ENCODE peak calls at places on chromosome 13, in ten cellular contexts. J is esophagus muscularis mucosa, N is mesendoderm, F is breast epithelium, O is GM23338, C is heart left ventricle, Y is thyroid gland, R is ascending aorta, S is cardiac muscle cell, U is fibroblast of lung. Z is an unnamed sample. For H3K4me1, the result is how much of the 10 kb centered on the place peaks cover.

GRCh38 chr13:41633776-41634175 is 176.4 kb downstream of the RGCC start:
- DNase-seq in R (no peak), O (peak), S (no peak), N (no peak), U (no peak), F (no peak), Y (no peak), C (no peak), J (no peak), Z (no peak)

GRCh38 chr13:35219021-35219420 is 257.5 kb downstream of the MAB21L1 start:
- DNase-seq in F (no peak), U (no peak), R (no peak), C (no peak), S (peak), J (no peak), N (no peak), Y (no peak), O (no peak), Z (no peak)

GRCh38 chr13:22076658-22077057 is 405.8 kb downstream of the FGF9 start:
- DNase-seq in C (no peak), F (no peak), R (no peak), N (no peak), S (no peak), U (no peak), O (no peak), J (no peak), Y (no peak), Z (no peak)

GRCh38 chr13:35988648-35989081 is 142.5 kb downstream of the DCLK1 start:
- DNase-seq in J (no peak), S (peak), N (peak), C (no peak), F (no peak), U (peak), R (no peak), O (peak), Y (no peak), Z (peak)

GRCh38 chr13:112270951-112271350 is 105.2 kb upstream of the SPACA7 start:
- DNase-seq in O (no peak), J (no peak), Y (no peak), R (no peak), F (no peak), S (no peak), C (no peak), N (no peak), U (no peak), Z (no peak)

GRCh38 chr13:106471957-106472543 is 63.4 kb downstream of the EFNB2 start:
- DNase-seq in F (no peak), Y (peak), N (peak), O (peak), S (peak), R (peak), J (no peak), U (peak), C (peak), Z (peak)

GRCh38 chr13:48804836-48805601 is 151.3 kb downstream of the CYSLTR2 start:
- DNase-seq in R (no peak), N (no peak), J (peak), C (no peak), S (no peak), U (peak), F (no peak), O (no peak), Y (no peak), Z (no peak)

GRCh38 chr13:93249259-93249917 is 22.8 kb downstream of the GPC6 start:
- DNase-seq in Y (no peak), N (peak), S (peak), J (no peak), R (no peak), C (no peak), U (peak), F (no peak), O (no peak), Z (no peak)

GRCh38 chr13:97307882-97308624 is 85.9 kb downstream of the MBNL2 start:
- DNase-seq in Y (no peak), J (no peak), C (no peak), S (peak), N (peak), R (no peak), O (peak), F (peak), U (peak), Z (no peak)

GRCh38 chr13:50358221-50358620 is 343.0 kb downstream of the KCNRG start:
- DNase-seq in S (no peak), F (no peak), C (no peak), R (no peak), Y (no peak), J (peak), N (no peak), U (peak), O (no peak), Z (no peak)

GRCh38 chr13:62697702-62698101 is 1282.1 kb upstream of the PCDH20 start:
- DNase-seq in F (no peak), J (no peak), C (no peak), S (no peak), U (no peak), R (no peak), N (no peak), O (no peak), Y (no peak), Z (no peak)

GRCh38 chr13:33639158-33639557 is 178.8 kb upstream of the RFC3 start:
- DNase-seq in O (no peak), F (no peak), J (no peak), U (peak), S (peak), N (no peak), C (peak), Y (no peak), R (no peak), Z (peak)

GRCh38 chr13:99415851-99416331 is 85.4 kb upstream of the TM9SF2 start:
- DNase-seq in F (no peak), O (no peak), R (no peak), S (no peak), J (no peak), N (no peak), U (no peak), Y (no peak), C (no peak), Z (no peak)

GRCh38 chr13:88144580-88144979 is 473.4 kb downstream of the SLITRK5 start:
- DNase-seq in O (peak), N (no peak), R (no peak), F (no peak), C (no peak), Y (no peak), J (no peak), U (no peak), S (no peak), Z (no peak)

GRCh38 chr13:98450495-98451167 is 126.3 kb downstream of the STK24 start:
- DNase-seq in O (peak), U (peak), J (no peak), R (no peak), N (peak), F (no peak), C (peak), Y (peak), S (no peak), Z (no peak)

GRCh38 chr13:105345116-105345515 is 1190.3 kb downstream of the EFNB2 start:
- DNase-seq in N (no peak), J (no peak), R (no peak), S (no peak), U (no peak), F (no peak), O (no peak), Y (no peak), C (no peak), Z (no peak)

GRCh38 chr13:20442798-20443381 is 82.8 kb downstream of the CRYL1 start:
- DNase-seq in C (no peak), N (no peak), Y (peak), J (peak), F (no peak), S (no peak), U (no peak), O (no peak), R (no peak), Z (no peak)

GRCh38 chr13:43107780-43108179 is 84.4 kb downstream of the DNAJC15 start:
- DNase-seq in O (no peak), Y (no peak), N (no peak), S (no peak), F (no peak), C (no peak), J (no peak), R (no peak), U (no peak), Z (no peak)

GRCh38 chr13:38685974-38686571 is 804 bp upstream of the FREM2 start:
- DNase-seq in J (no peak), U (peak), O (peak), F (no peak), R (no peak), C (no peak), N (peak), S (peak), Y (peak), Z (no peak)

GRCh38 chr13:23609414-23610186 is 39.4 kb downstream of the TNFRSF19 start:
- DNase-seq in J (no peak), Y (peak), R (no peak), O (no peak), S (peak), F (no peak), C (no peak), U (peak), N (no peak), Z (no peak)

GRCh38 chr13:95115525-95115924 is 185.7 kb downstream of the ABCC4 start:
- DNase-seq in C (no peak), O (no peak), F (no peak), J (no peak), R (no peak), Y (no peak), U (peak), S (no peak), N (no peak), Z (no peak)

GRCh38 chr13:42970824-42971669 is 21.0 kb downstream of the EPSTI1 start:
- DNase-seq in N (peak), Y (peak), C (no peak), S (peak), J (peak), U (peak), R (no peak), F (no peak), O (peak), Z (no peak)

GRCh38 chr13:100652510-100652909 is 22.1 kb downstream of the TMTC4 start:
- DNase-seq in F (no peak), C (no peak), O (no peak), U (no peak), Y (no peak), R (no peak), N (no peak), J (no peak), S (no peak), Z (no peak)

GRCh38 chr13:73809561-73809960 is 324.6 kb downstream of the KLF12 start:
- DNase-seq in C (no peak), Y (no peak), R (no peak), F (no peak), U (peak), S (peak), N (no peak), O (no peak), J (no peak), Z (no peak)

GRCh38 chr13:49357694-49358093 is 86.2 kb downstream of the CAB39L start:
- DNase-seq in R (no peak), Y (no peak), O (no peak), U (peak), S (no peak), F (no peak), C (no peak), N (no peak), J (no peak), Z (no peak)

GRCh38 chr13:85724554-85725432 is 74.4 kb downstream of the SLITRK6 start:
- DNase-seq in Y (no peak), R (no peak), O (no peak), C (no peak), J (no peak), U (no peak), N (no peak), S (no peak), F (no peak), Z (no peak)

GRCh38 chr13:53110181-53110580 is 81.6 kb downstream of the OLFM4 start:
- DNase-seq in J (no peak), Y (peak), C (no peak), S (no peak), R (no peak), O (no peak), N (no peak), U (no peak), F (no peak), Z (no peak)

GRCh38 chr13:32669030-32669646 is 82.9 kb downstream of the PDS5B start:
- DNase-seq in N (peak), Y (no peak), O (peak), R (no peak), F (no peak), U (peak), J (no peak), S (peak), C (no peak), Z (no peak)

GRCh38 chr13:75993823-75994222 is 357.7 kb downstream of the LMO7 start:
- DNase-seq in F (no peak), O (no peak), J (no peak), Y (no peak), N (no peak), S (no peak), C (no peak), U (no peak), R (no peak), Z (no peak)

GRCh38 chr13:44317752-44318550 is 55.7 kb upstream of the SERP2 start:
- DNase-seq in S (no peak), R (no peak), U (peak), F (no peak), O (no peak), J (no peak), C (no peak), Y (no peak), N (no peak), Z (no peak)

GRCh38 chr13:102817241-102817640 is 18.3 kb downstream of the BIVM start:
- DNase-seq in J (no peak), C (no peak), Y (no peak), U (no peak), R (no peak), F (no peak), S (no peak), N (no peak), O (no peak), Z (no peak)

GRCh38 chr13:101465877-101466276 is 13.4 kb downstream of the ITGBL1 start:
- DNase-seq in Y (no peak), U (peak), C (no peak), J (no peak), F (no peak), N (no peak), S (no peak), O (no peak), R (no peak), Z (no peak)

GRCh38 chr13:44108345-44108858 is 228.7 kb downstream of the LACC1 start:
- DNase-seq in O (no peak), N (peak), Y (no peak), S (peak), U (no peak), R (no peak), F (peak), J (peak), C (peak), Z (peak)

GRCh38 chr13:43005460-43006236 is 13.6 kb upstream of the EPSTI1 start:
- DNase-seq in U (peak), O (peak), N (no peak), J (no peak), C (no peak), S (peak), R (no peak), Y (no peak), F (no peak), Z (no peak)

GRCh38 chr13:20489185-20489820 is 36.4 kb downstream of the CRYL1 start:
- DNase-seq in U (no peak), F (no peak), N (peak), R (no peak), S (no peak), J (no peak), O (no peak), Y (peak), C (no peak), Z (no peak)

GRCh38 chr13:22278336-22278929 is 607.6 kb downstream of the FGF9 start:
- DNase-seq in U (no peak), R (no peak), F (peak), N (peak), O (peak), J (no peak), S (peak), C (peak), Y (peak), Z (peak)

GRCh38 chr13:112368883-112369282 is 7.3 kb upstream of the SPACA7 start:
- DNase-seq in R (no peak), O (no peak), N (no peak), U (no peak), Y (no peak), F (no peak), C (no peak), S (no peak), J (peak), Z (no peak)

GRCh38 chr13:75800545-75800944 is 164.4 kb downstream of the LMO7 start:
- DNase-seq in F (no peak), C (no peak), J (no peak), S (no peak), N (peak), O (peak), R (no peak), U (no peak), Y (no peak), Z (no peak)

GRCh38 chr13:30416471-30416870 is 5.8 kb upstream of the UBE2L5 start:
- DNase-seq in J (no peak), O (no peak), C (no peak), U (no peak), F (no peak), R (no peak), Y (no peak), N (no peak), S (no peak), Z (no peak)
- H3K4me1 ChIP-seq in J (under half), O (under half), C (under half), U (under half), F (under half), R (under half), Y (under half), N (under half), S (under half), Z (under half)

DNA sequence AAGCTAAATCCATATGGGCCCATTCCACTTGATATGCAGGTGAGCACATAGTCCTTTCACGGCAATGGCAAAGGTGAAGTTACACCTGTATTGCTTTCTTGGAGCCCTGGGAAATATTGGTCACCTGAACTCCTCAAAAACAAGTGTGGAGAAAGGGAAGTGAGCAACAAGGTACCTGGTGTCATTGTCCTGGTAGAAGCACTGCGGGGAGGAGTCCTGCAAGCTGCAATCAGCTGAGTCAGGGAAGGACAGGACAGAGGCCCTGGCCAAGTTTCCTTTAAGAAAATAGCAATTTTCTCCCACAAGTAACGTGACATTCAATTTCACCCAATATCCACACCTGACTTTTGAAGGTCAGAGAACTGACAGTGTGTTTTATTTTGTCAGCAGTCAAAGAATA is 389.1 kb downstream of the IRS2 start:
- DNase-seq in Y (no peak), N (no peak), U (no peak), C (no peak), O (no peak), R (no peak), F (no peak), J (no peak), S (no peak), Z (no peak)
- H3K4me1 ChIP-seq in Y (under half), N (under half), U (under half), C (under half), O (under half), R (under half), F (under half), J (under half), S (under half), Z (under half)

GRCh38 chr13:28329395-28330158 is 165.4 kb downstream of the FLT1 start:
- DNase-seq in J (no peak), O (no peak), F (no peak), C (peak), S (peak), Y (no peak), U (peak), N (no peak), R (no peak), Z (no peak)

GRCh38 chr13:28324181-28324789 is 170.6 kb downstream of the FLT1 start:
- DNase-seq in S (peak), U (peak), C (peak), Y (peak), F (no peak), R (no peak), N (peak), O (peak), J (no peak), Z (peak)

GRCh38 chr13:28326081-28326480 is 168.8 kb downstream of the FLT1 start:
- DNase-seq in O (no peak), Y (no peak), S (no peak), U (no peak), R (no peak), F (no peak), N (no peak), J (no peak), C (no peak), Z (no peak)

GRCh38 chr13:28325022-28325421 is 169.9 kb downstream of the FLT1 start:
- DNase-seq in J (no peak), U (no peak), F (no peak), R (no peak), Y (no peak), S (peak), N (no peak), O (no peak), C (no peak), Z (no peak)

GRCh38 chr13:28327761-28328607 is 166.9 kb downstream of the FLT1 start:
- DNase-seq in O (no peak), N (peak), S (no peak), J (no peak), C (no peak), F (no peak), U (no peak), R (no peak), Y (no peak), Z (no peak)
- H3K4me1 ChIP-seq in O (under half), N (under half), S (under half), J (under half), C (under half), F (under half), U (under half), R (under half), Y (under half), Z (under half)

DNA sequence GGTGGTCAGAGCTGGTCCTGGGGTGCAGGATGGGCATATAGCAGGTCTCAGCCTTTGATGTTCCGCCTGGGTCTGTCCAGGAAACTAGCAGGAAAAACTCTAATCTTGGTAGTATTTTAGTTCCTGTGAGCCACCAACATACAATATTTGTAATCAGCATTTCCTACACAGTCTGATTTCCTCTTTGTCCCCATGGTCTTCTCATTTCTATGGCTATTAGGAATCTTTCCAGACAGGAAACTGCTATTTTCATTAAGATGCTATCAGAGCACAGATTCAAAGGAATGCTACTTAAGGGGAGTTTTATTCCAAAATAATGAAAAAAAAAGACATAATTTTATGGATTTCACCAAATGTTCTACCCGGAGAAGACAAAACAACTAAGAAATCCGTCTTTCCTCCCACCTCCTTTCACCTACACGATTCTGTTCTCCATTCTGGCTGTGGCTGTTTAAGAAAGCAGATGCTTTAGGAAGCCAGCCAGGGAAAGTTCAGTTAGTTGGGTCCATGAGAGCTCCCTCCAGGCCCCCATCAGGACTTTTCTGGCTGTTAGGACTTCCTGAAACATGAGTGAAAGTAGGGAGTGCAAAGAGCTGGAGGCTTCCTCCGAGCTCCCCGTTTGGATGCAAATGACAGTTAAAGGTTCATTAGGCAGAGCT is 36.4 kb downstream of the SHISA2 start:
- DNase-seq in C (no peak), F (no peak), N (no peak), S (no peak), U (no peak), Y (no peak), R (no peak), O (no peak), J (no peak), Z (no peak)
- H3K4me1 ChIP-seq in C (under half), F (under half), N (under half), S (under half), U (under half), Y (half or more), R (under half), O (under half), J (under half), Z (under half)

GRCh38 chr13:111174377-111174776 is 59.3 kb downstream of the ARHGEF7 start:
- DNase-seq in F (no peak), U (no peak), O (no peak), N (no peak), Y (no peak), J (no peak), C (no peak), S (no peak), R (no peak), Z (no peak)
- H3K4me1 ChIP-seq in F (under half), U (under half), O (under half), N (under half), Y (under half), J (half or more), C (under half), S (under half), R (half or more), Z (under half)

Z was measured in adrenal gland.